ENCODE peak calls at places on chromosomes 6 and 20, in eight cellular contexts. A, F, D, T, E, V, J and M are unnamed samples.

GRCh38 chr6:167437888-167438484 is 113.1 kb downstream of the TTLL2 start:
- DNase-seq in A (no peak), F (no peak), D (no peak), T (no peak), E (no peak), V (no peak), J (no peak), M (no peak)

GRCh38 chr6:42545226-42545773 is 18.5 kb upstream of the UBR2 start:
- DNase-seq in A (no peak), F (no peak), D (no peak), T (peak), E (no peak), V (no peak), J (no peak), M (no peak)

GRCh38 chr20:43433250-43433854 is 24.3 kb upstream of the SRSF6 start:
- DNase-seq in A (no peak), F (no peak), D (no peak), T (no peak), E (no peak), V (no peak), J (no peak), M (no peak)

GRCh38 chr6:7805828-7806227 is 79.9 kb downstream of the BMP6 start:
- DNase-seq in A (no peak), F (no peak), D (no peak), T (no peak), E (no peak), V (no peak), J (no peak), M (no peak)

GRCh38 chr6:111880181-111880944 is 7.1 kb upstream of the FYN start:
- DNase-seq in A (no peak), F (no peak), D (no peak), T (no peak), E (no peak), V (peak), J (no peak), M (no peak)

GRCh38 chr20:4563534-4563933 is 158.2 kb upstream of the PRND start:
- DNase-seq in A (no peak), F (no peak), D (peak), T (no peak), E (no peak), V (no peak), J (peak), M (peak)

GRCh38 chr20:62987114-62987513 is 19.6 kb downstream of the BHLHE23 start:
- DNase-seq in A (no peak), F (no peak), D (no peak), T (no peak), E (no peak), V (no peak), J (no peak), M (no peak)

GRCh38 chr20:54714817-54715216 is 239.4 kb downstream of the DOK5 start:
- DNase-seq in A (no peak), F (no peak), D (no peak), T (no peak), E (no peak), V (no peak), J (no peak), M (no peak)

GRCh38 chr6:29071831-29072723 is 15.0 kb downstream of the OR2B3 start:
- DNase-seq in A (no peak), F (peak), D (no peak), T (peak), E (no peak), V (no peak), J (peak), M (peak)

GRCh38 chr6:67277312-67277711 is 1357.8 kb upstream of the ADGRB3 start:
- DNase-seq in A (no peak), F (no peak), D (no peak), T (no peak), E (no peak), V (no peak), J (no peak), M (no peak)

GRCh38 chr6:55023231-55023630 is 151.1 kb upstream of the HCRTR2 start:
- DNase-seq in A (no peak), F (no peak), D (no peak), T (no peak), E (no peak), V (no peak), J (no peak), M (no peak)